ENCODE peak calls at places on chromosomes 2 and 18, in six cellular contexts. S, B, X, J, I and Y are unnamed samples.

GRCh38 chr18:28582724-28583123 is 405.8 kb upstream of the CDH2 start:
- DNase-seq in S (no peak), B (no peak), X (no peak), J (no peak), I (no peak), Y (no peak)

GRCh38 chr2:158618859-158619490 is 162.2 kb downstream of the PKP4 start:
- DNase-seq in S (no peak), B (peak), X (no peak), J (no peak), I (no peak), Y (no peak)

GRCh38 chr18:78984941-78985784 is 5.5 kb downstream of the SALL3 start:
- DNase-seq in S (no peak), B (peak), X (no peak), J (peak), I (no peak), Y (peak)

GRCh38 chr18:57666818-57667497 is 45.3 kb upstream of the NARS1 start:
- DNase-seq in S (no peak), B (peak), X (peak), J (no peak), I (peak), Y (no peak)

GRCh38 chr2:174004900-174005605 is 39.9 kb upstream of the SP3 start:
- DNase-seq in S (no peak), B (peak), X (peak), J (no peak), I (peak), Y (no peak)

GRCh38 chr2:148375214-148375613 is 269.3 kb upstream of the EPC2 start:
- DNase-seq in S (no peak), B (no peak), X (no peak), J (no peak), I (no peak), Y (no peak)

GRCh38 chr2:85516649-85517389 is 22.1 kb upstream of the MAT2A start:
- DNase-seq in S (no peak), B (peak), X (no peak), J (no peak), I (no peak), Y (no peak)

GRCh38 chr18:26405190-26405781 is 143.1 kb downstream of the KCTD1 start:
- DNase-seq in S (no peak), B (peak), X (peak), J (no peak), I (peak), Y (peak)

GRCh38 chr2:54555318-54555837 is 99.3 kb downstream of the SPTBN1 start:
- DNase-seq in S (no peak), B (peak), X (peak), J (no peak), I (peak), Y (no peak)

GRCh38 chr18:63994783-63995399 is 25.0 kb downstream of the SERPINB8 start:
- DNase-seq in S (peak), B (peak), X (peak), J (peak), I (peak), Y (peak)

GRCh38 chr2:165601866-165602636 is 132.6 kb downstream of the CSRNP3 start:
- DNase-seq in S (no peak), B (peak), X (peak), J (no peak), I (peak), Y (peak)

GRCh38 chr2:209391776-209392401 is 32.0 kb upstream of the MAP2 start:
- DNase-seq in S (no peak), B (peak), X (peak), J (no peak), I (peak), Y (no peak)

GRCh38 chr2:139778732-139779131 is 998.5 kb upstream of the NXPH2 start:
- DNase-seq in S (no peak), B (no peak), X (no peak), J (no peak), I (no peak), Y (no peak)

GRCh38 chr18:59454909-59455727 is 96.1 kb upstream of the LMAN1 start:
- DNase-seq in S (no peak), B (no peak), X (no peak), J (no peak), I (no peak), Y (no peak)

GRCh38 chr2:98153402-98153938 is 66.5 kb downstream of the VWA3B start:
- DNase-seq in S (no peak), B (no peak), X (no peak), J (no peak), I (no peak), Y (no peak)

GRCh38 chr2:100945433-100945740 is 56.7 kb upstream of the RPL31 start:
- DNase-seq in S (no peak), B (no peak), X (no peak), J (no peak), I (no peak), Y (no peak)

GRCh38 chr2:67516358-67516757 is 119.2 kb downstream of the ETAA1 start:
- DNase-seq in S (no peak), B (no peak), X (no peak), J (no peak), I (no peak), Y (no peak)

GRCh38 chr2:104434363-104434792 is 419.5 kb upstream of the POU3F3 start:
- DNase-seq in S (no peak), B (peak), X (no peak), J (no peak), I (no peak), Y (peak)

GRCh38 chr18:52936931-52937330 is 596.9 kb downstream of the DCC start:
- DNase-seq in S (no peak), B (peak), X (peak), J (no peak), I (no peak), Y (peak)

GRCh38 chr2:67954125-67954748 is 108.6 kb downstream of the C1D start:
- DNase-seq in S (no peak), B (peak), X (no peak), J (no peak), I (no peak), Y (no peak)

GRCh38 chr18:47204908-47205522 is 28.9 kb upstream of the IER3IP1 start:
- DNase-seq in S (peak), B (peak), X (peak), J (peak), I (peak), Y (no peak)

GRCh38 chr2:55118643-55119065 is 68.4 kb upstream of the RTN4 start:
- DNase-seq in S (no peak), B (no peak), X (no peak), J (no peak), I (no peak), Y (no peak)

GRCh38 chr18:76426738-76427305 is 68.2 kb downstream of the ZNF516 start:
- DNase-seq in S (no peak), B (no peak), X (peak), J (no peak), I (peak), Y (no peak)

GRCh38 chr2:68043719-68044498 is 18.9 kb downstream of the C1D start:
- DNase-seq in S (no peak), B (peak), X (peak), J (no peak), I (peak), Y (no peak)

GRCh38 chr2:58047969-58048368 is 1.4 kb downstream of the VRK2 start:
- DNase-seq in S (no peak), B (no peak), X (no peak), J (no peak), I (no peak), Y (no peak)

GRCh38 chr2:97348841-97349240 is 235.9 kb downstream of the ANKRD36 start:
- DNase-seq in S (no peak), B (no peak), X (no peak), J (no peak), I (no peak), Y (no peak)

GRCh38 chr2:32262105-32262504 is 2.6 kb downstream of the NLRC4 start:
- DNase-seq in S (no peak), B (no peak), X (no peak), J (no peak), I (no peak), Y (no peak)

GRCh38 chr18:58649966-58650816 is 21.1 kb upstream of the MALT1 start:
- DNase-seq in S (peak), B (no peak), X (no peak), J (peak), I (peak), Y (no peak)

GRCh38 chr18:9506046-9506792 is 30.9 kb downstream of the RALBP1 start:
- DNase-seq in S (no peak), B (peak), X (no peak), J (no peak), I (no peak), Y (peak)

GRCh38 chr2:2642906-2643890 is 312.1 kb upstream of the MYT1L start:
- DNase-seq in S (no peak), B (no peak), X (no peak), J (no peak), I (no peak), Y (no peak)

GRCh38 chr2:71157124-71157802 is 26.8 kb downstream of the MPHOSPH10 start:
- DNase-seq in S (peak), B (peak), X (peak), J (peak), I (peak), Y (no peak)

GRCh38 chr2:134668821-134669220 is 50.0 kb downstream of the TMEM163 start:
- DNase-seq in S (peak), B (no peak), X (no peak), J (peak), I (no peak), Y (peak)

GRCh38 chr18:78970774-78971333 is 8.8 kb upstream of the SALL3 start:
- DNase-seq in S (no peak), B (no peak), X (no peak), J (no peak), I (no peak), Y (no peak)

GRCh38 chr2:11757101-11757500 is 10.7 kb downstream of the LPIN1 start:
- DNase-seq in S (peak), B (no peak), X (no peak), J (no peak), I (no peak), Y (no peak)

GRCh38 chr2:72220170-72220569 is 72.5 kb upstream of the CYP26B1 start:
- DNase-seq in S (no peak), B (no peak), X (no peak), J (no peak), I (no peak), Y (peak)

GRCh38 chr18:2971741-2972552 is 41.0 kb downstream of the LPIN2 start:
- DNase-seq in S (peak), B (no peak), X (no peak), J (peak), I (peak), Y (no peak)